ENCODE peak calls at places on chromosomes 4 and X, in eight cellular contexts. T is mesendoderm, K is kidney, Y is keratinocyte, B is K562, V is adipocyte, Q is GM23248, O is trophoblast cell. R is an unnamed sample.

GRCh38 chr4:134780244-134780643 is 578.7 kb upstream of the PABPC4L start:
- DNase-seq in T (no peak), K (no peak), Y (no peak), B (no peak), V (peak), Q (no peak), O (no peak), R (no peak)

GRCh38 chr4:53861856-53862610 is 202.4 kb downstream of the CHIC2 start:
- DNase-seq in T (peak), K (no peak), Y (no peak), B (no peak), V (peak), Q (peak), O (no peak), R (no peak)

GRCh38 chr4:7857993-7858392 is 81.7 kb downstream of the AFAP1 start:
- DNase-seq in T (no peak), K (no peak), Y (no peak), B (no peak), V (no peak), Q (no peak), O (no peak), R (no peak)

GRCh38 chr4:82851902-82852750 is 38.8 kb downstream of the SEC31A start:
- DNase-seq in T (peak), K (no peak), Y (no peak), B (peak), V (peak), Q (peak), O (peak), R (no peak)

GRCh38 chr4:120718979-120719566 is 203.5 kb downstream of the PRDM5 start:
- DNase-seq in T (peak), K (no peak), Y (no peak), B (no peak), V (peak), Q (peak), O (peak), R (peak)

GRCh38 chrX:154990496-154990895 is 32.0 kb downstream of the F8 start:
- DNase-seq in T (no peak), K (no peak), Y (no peak), B (no peak), V (no peak), Q (no peak), O (no peak), R (no peak)

GRCh38 chr4:181971973-181972372 is 271.2 kb upstream of the TENM3 start:
- DNase-seq in T (no peak), K (no peak), Y (peak), B (no peak), V (peak), Q (peak), O (peak), R (no peak)

GRCh38 chrX:151977009-151977408 is 2.5 kb upstream of the GABRE start:
- DNase-seq in T (no peak), K (no peak), Y (no peak), B (no peak), V (peak), Q (peak), O (peak), R (no peak)

GRCh38 chr4:9765091-9765490 is 16.3 kb upstream of the DRD5 start:
- DNase-seq in T (peak), K (no peak), Y (peak), B (peak), V (no peak), Q (peak), O (peak), R (peak)

GRCh38 chr4:158796370-158797140 is 27.7 kb downstream of the FNIP2 start:
- DNase-seq in T (no peak), K (no peak), Y (no peak), B (no peak), V (no peak), Q (peak), O (peak), R (no peak)

DNA sequence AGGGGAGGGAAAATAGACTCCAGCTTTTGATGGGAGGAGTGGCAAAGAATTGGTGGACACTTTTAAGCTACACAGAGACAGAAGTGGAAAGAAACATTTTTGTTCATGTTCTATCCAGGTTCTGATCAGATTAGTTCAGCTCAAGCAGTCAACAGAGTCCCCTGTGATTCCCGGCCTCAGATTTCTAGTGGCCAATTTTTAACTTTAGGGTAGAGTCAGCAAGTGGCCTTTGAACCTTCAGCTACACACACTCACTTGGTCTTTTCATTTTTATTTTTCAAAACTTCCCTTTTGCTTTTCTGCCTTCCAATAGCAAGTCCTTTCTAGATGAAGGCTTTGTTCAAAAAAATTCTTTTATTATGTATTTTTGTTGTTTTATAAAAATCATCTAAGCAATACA is 169.2 kb upstream of the RPS6KA3 start:
- DNase-seq in T (no peak), K (no peak), Y (no peak), B (no peak), V (no peak), Q (no peak), O (no peak), R (no peak)
- H3K9ac ChIP-seq in T (no peak), K (no peak), Y (no peak), B (no peak), V (no peak), Q (no peak), O (no peak), R (no peak)

GRCh38 chrX:153925387-153925738 is 701 bp downstream of the ARHGAP4 start:
- DNase-seq in T (no peak), K (no peak), Y (no peak), B (no peak), V (no peak), Q (no peak), O (no peak), R (no peak)
- H3K9ac ChIP-seq in T (peak), K (no peak), Y (no peak), B (peak), V (no peak), Q (no peak), O (no peak), R (peak)

DNA sequence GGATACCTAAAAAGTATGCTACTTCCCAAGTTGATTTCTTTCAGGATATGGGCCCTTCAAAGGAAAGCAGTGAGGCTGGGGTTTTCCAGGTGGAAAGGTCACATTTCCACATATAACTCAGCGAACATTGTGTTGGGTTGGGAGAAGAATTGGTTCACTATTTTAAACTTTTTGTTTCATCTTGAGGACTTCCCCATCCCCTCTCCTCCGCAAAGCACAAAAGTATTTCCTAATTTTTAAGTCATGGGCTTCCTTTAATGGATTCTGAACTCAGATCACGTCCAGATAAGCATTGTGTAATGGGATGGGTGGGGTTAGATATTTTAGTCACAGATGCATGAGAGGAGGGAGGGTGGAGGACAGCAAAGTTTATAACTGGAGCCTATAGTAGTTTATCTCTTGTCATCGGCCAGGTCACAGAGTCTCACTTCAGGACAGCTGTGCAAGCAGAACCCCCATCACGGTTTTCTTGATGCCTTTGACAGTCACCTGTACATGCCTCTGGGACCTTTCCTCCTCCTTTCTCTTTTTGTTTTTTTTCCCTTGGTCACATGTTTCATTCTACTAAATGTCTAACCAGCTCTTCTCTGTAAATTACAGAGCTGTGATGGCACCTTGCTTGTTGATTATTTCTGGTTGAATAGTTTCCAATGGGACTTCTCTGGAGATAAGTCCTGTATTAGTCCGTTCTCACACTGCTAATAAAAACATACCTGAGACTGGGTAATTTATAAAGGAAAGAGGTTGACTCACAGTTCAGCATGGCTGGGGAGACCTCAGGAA is 115.4 kb downstream of the PTTG2 start:
- DNase-seq in T (no peak), K (no peak), Y (no peak), B (no peak), V (peak), Q (peak), O (peak), R (peak)
- H3K9ac ChIP-seq in T (no peak), K (no peak), Y (no peak), B (no peak), V (peak), Q (peak), O (no peak), R (peak)

DNA sequence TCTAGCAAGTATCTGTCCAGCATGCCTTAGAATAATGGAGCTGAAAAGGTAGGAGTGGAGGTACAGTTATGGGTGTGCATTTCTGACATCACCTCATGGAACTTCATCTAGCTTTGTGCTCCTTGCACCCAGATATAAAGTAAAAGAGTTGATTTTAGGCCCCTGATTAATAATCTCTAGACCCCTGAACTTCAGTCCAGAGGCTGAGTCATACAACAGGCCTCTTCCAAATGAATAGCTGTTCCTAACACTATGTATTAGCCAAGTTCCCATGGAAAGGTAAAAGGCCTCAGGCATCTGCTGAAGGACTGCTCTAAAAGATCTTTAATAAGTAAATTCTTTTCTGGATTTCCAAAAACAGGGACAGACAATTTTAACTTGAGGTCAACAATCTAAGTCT is 16.2 kb downstream of the TBC1D9 start:
- DNase-seq in T (peak), K (no peak), Y (no peak), B (no peak), V (no peak), Q (peak), O (peak), R (no peak)
- H3K9ac ChIP-seq in T (no peak), K (no peak), Y (no peak), B (no peak), V (no peak), Q (no peak), O (no peak), R (no peak)

DNA sequence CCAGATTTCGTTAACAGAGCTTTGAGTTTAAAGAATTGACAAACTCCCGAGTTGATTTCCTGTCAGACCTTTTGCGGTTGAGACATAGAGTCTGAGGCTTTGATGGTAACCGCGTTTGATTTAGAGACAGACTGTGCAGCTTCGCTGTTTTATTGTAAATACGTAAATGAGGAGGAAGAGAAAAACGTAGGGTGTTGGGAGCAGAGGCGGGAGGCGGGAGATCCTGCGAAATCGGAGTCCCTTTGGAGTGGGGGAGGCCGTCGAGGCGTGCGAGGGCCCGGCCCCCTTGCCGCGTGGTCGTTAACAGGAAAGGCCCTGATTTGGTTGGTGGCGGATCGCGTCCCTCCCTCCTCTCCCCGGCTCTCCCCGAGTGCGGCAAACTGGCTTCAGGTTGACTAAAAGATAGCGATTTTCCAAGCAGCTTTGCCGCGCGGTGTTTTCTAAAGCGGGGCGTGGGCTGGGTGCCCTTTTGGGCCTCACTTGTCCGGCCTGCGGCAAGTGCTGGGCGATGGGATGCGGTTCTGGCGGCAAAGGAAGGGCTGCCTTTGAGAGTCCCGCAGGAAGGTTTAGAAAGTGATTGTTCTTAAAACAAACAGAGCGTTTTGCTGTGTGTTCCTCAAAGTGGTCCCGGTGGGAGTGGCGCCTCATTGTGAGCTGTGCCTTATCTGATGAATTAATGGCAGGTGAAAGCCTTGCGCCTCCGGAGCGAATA is 865 bp downstream of the SCML1 start:
- DNase-seq in T (peak), K (peak), Y (no peak), B (no peak), V (peak), Q (peak), O (peak), R (peak)
- H3K9ac ChIP-seq in T (no peak), K (peak), Y (peak), B (no peak), V (peak), Q (peak), O (no peak), R (peak)

GRCh38 chr4:26815686-26816085 is 45.0 kb upstream of the STIM2 start:
- DNase-seq in T (no peak), K (no peak), Y (no peak), B (no peak), V (no peak), Q (no peak), O (no peak), R (no peak)

GRCh38 chr4:26815199-26815598 is 45.4 kb upstream of the STIM2 start:
- DNase-seq in T (no peak), K (no peak), Y (no peak), B (no peak), V (no peak), Q (no peak), O (no peak), R (no peak)

GRCh38 chr4:26809811-26810210 is 50.8 kb upstream of the STIM2 start:
- DNase-seq in T (no peak), K (no peak), Y (no peak), B (no peak), V (no peak), Q (no peak), O (no peak), R (no peak)

GRCh38 chr4:26813698-26814097 is 46.9 kb upstream of the STIM2 start:
- DNase-seq in T (no peak), K (no peak), Y (no peak), B (no peak), V (no peak), Q (no peak), O (no peak), R (no peak)

DNA sequence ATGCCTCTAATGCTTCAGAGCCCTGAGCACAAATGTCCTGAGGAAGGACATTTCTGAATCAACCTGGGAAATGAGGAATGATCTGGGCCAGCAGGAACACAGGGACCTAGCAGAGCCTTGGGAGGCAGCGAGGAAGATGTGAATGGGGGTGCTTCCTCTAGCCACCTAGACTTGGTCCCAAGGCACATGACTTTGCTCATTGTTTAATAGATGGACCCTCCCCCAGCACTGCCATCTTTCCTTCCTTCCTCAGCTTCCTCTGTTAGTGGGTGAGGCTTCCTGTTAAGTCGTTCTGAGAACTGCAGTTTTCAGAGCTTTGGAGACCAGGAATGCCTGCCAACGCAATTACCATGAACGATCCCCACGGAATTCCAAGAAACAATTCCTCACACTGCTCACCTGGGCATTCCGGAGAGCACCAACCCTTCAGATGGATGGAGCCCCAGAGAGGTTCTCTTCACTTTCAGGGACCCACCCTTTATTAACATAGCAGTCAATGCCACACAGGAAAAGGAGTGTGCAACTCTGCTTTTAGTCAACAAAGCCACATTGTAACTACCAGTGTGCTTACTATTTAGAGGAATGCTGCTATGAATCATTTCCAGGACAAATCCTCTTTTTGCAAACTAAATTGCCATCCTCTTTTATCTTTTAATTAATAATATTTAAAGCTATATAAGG is 48.5 kb upstream of the STIM2 start:
- DNase-seq in T (no peak), K (no peak), Y (no peak), B (no peak), V (no peak), Q (peak), O (no peak), R (no peak)
- H3K9ac ChIP-seq in T (no peak), K (no peak), Y (no peak), B (no peak), V (no peak), Q (no peak), O (no peak), R (no peak)

GRCh38 chr4:81468685-81469084 is 3.0 kb downstream of the RASGEF1B start:
- DNase-seq in T (no peak), K (no peak), Y (no peak), B (no peak), V (no peak), Q (no peak), O (no peak), R (no peak)
- H3K9ac ChIP-seq in T (no peak), K (no peak), Y (no peak), B (no peak), V (no peak), Q (no peak), O (no peak), R (no peak)

DNA sequence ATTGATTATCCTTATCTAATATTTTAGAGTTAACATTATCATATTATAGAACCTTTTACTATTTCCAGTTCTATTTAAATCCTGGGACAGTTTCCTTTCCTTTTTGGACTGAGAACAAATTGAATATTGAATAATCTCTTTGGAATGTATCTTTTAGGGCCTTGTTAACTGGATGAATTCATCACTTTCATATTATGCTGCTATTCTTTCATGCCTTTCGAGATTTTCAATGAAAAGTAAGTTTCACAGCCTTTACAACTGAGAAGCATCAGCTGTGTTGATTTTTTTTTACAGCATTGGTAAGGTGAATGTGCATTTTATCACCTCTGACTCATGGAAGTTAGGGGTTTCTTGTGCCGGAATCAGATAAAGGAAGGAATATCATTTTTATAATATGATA is 39.6 kb downstream of the PDLIM5 start:
- DNase-seq in T (no peak), K (no peak), Y (no peak), B (no peak), V (peak), Q (peak), O (no peak), R (no peak)
- H3K9ac ChIP-seq in T (no peak), K (no peak), Y (peak), B (no peak), V (peak), Q (peak), O (no peak), R (no peak)

R was measured in colonic mucosa.